ENCODE peak calls at places on chromosomes 16 and 17, in six cellular contexts. One of them, this sample, is unnamed.
A peak's percentile ranks its signal among the peaks of the same experiment; 100 is the strongest.

GRCh38 chr16:73002836-73003235 is 45.1 kb downstream of the ZFHX3 start:
- DNase-seq in pancreas: no peak
- DNase-seq in GM03348: no peak
- DNase-seq in ecto neural progenitor cell: no peak
- DNase-seq in nephron progenitor cell: no peak
- DNase-seq in memory B cell: no peak
- DNase-seq in this sample: no peak

GRCh38 chr17:83186751-83187421 is 107.5 kb downstream of the METRNL start:
- DNase-seq in ecto neural progenitor cell: peak; percentile 38
- DNase-seq in memory B cell: no peak
- DNase-seq in pancreas: peak; percentile 3
- DNase-seq in nephron progenitor cell: no peak
- DNase-seq in GM03348: no peak
- DNase-seq in this sample: no peak

GRCh38 chr17:71460943-71461342 is 659.9 kb upstream of the SOX9 start:
- DNase-seq in pancreas: peak; percentile 48
- DNase-seq in nephron progenitor cell: no peak
- DNase-seq in GM03348: peak; percentile 24
- DNase-seq in ecto neural progenitor cell: no peak
- DNase-seq in memory B cell: no peak
- DNase-seq in this sample: no peak

GRCh38 chr16:21159281-21159951 is 942 bp downstream of the LDAF1 start:
- DNase-seq in memory B cell: peak; percentile 51
- DNase-seq in GM03348: peak; percentile 47
- DNase-seq in ecto neural progenitor cell: peak; percentile 60
- DNase-seq in pancreas: peak; percentile 47
- DNase-seq in nephron progenitor cell: peak; percentile 55
- DNase-seq in this sample: peak; percentile 40

GRCh38 chr17:22512506-22512905 is 820.2 kb downstream of the KCNJ18 start:
- DNase-seq in nephron progenitor cell: no peak
- DNase-seq in GM03348: no peak
- DNase-seq in memory B cell: no peak
- DNase-seq in ecto neural progenitor cell: peak; percentile 23
- DNase-seq in pancreas: no peak
- DNase-seq in this sample: no peak

GRCh38 chr17:71379512-71379911 is 741.3 kb upstream of the SOX9 start:
- DNase-seq in ecto neural progenitor cell: no peak
- DNase-seq in pancreas: no peak
- DNase-seq in nephron progenitor cell: no peak
- DNase-seq in GM03348: no peak
- DNase-seq in memory B cell: no peak
- DNase-seq in this sample: no peak

GRCh38 chr17:68247445-68248198 is at the start of gene AMZ2:
- DNase-seq in pancreas: peak; percentile 97
- DNase-seq in ecto neural progenitor cell: peak; percentile 99
- DNase-seq in GM03348: peak; percentile 98
- DNase-seq in nephron progenitor cell: peak; percentile 96
- DNase-seq in memory B cell: peak; percentile 99
- DNase-seq in this sample: peak; percentile 99

GRCh38 chr17:72719582-72720493 is 372.6 kb downstream of the SLC39A11 start:
- DNase-seq in memory B cell: no peak
- DNase-seq in ecto neural progenitor cell: no peak
- DNase-seq in nephron progenitor cell: no peak
- DNase-seq in GM03348: no peak
- DNase-seq in pancreas: no peak
- DNase-seq in this sample: no peak

GRCh38 chr16:1309888-1310831 is 724 bp downstream of the UBE2I start:
- DNase-seq in memory B cell: peak; percentile 53
- DNase-seq in ecto neural progenitor cell: no peak
- DNase-seq in nephron progenitor cell: no peak
- DNase-seq in pancreas: no peak
- DNase-seq in GM03348: peak; percentile 85
- DNase-seq in this sample: peak; percentile 87

GRCh38 chr17:74454197-74455024 is 12.0 kb upstream of the CD300A start:
- DNase-seq in GM03348: no peak
- DNase-seq in pancreas: peak; percentile 43
- DNase-seq in nephron progenitor cell: peak; percentile 95
- DNase-seq in memory B cell: peak; percentile 52
- DNase-seq in ecto neural progenitor cell: peak; percentile 99
- DNase-seq in this sample: peak; percentile 93

GRCh38 chr16:58684001-58684353 is 593 bp downstream of the SLC38A7 start:
- DNase-seq in ecto neural progenitor cell: no peak
- DNase-seq in memory B cell: no peak
- DNase-seq in GM03348: peak; percentile 45
- DNase-seq in nephron progenitor cell: no peak
- DNase-seq in pancreas: no peak
- DNase-seq in this sample: no peak

GRCh38 chr16:86924537-86924936 is 346.2 kb downstream of the FOXL1 start:
- DNase-seq in pancreas: no peak
- DNase-seq in memory B cell: no peak
- DNase-seq in ecto neural progenitor cell: no peak
- DNase-seq in nephron progenitor cell: no peak
- DNase-seq in GM03348: peak; percentile 81
- DNase-seq in this sample: no peak

GRCh38 chr17:64230551-64231408 is 32.3 kb downstream of the TEX2 start:
- DNase-seq in nephron progenitor cell: no peak
- DNase-seq in ecto neural progenitor cell: no peak
- DNase-seq in GM03348: peak; percentile 85
- DNase-seq in memory B cell: no peak
- DNase-seq in pancreas: no peak
- DNase-seq in this sample: no peak

GRCh38 chr17:4920351-4921048 is 11.6 kb upstream of the GP1BA start:
- DNase-seq in memory B cell: no peak
- DNase-seq in pancreas: no peak
- DNase-seq in ecto neural progenitor cell: no peak
- DNase-seq in GM03348: no peak
- DNase-seq in nephron progenitor cell: no peak
- DNase-seq in this sample: no peak

GRCh38 chr17:78124081-78124835 is 4.3 kb downstream of the TMC6 start:
- DNase-seq in ecto neural progenitor cell: no peak
- DNase-seq in GM03348: no peak
- DNase-seq in nephron progenitor cell: no peak
- DNase-seq in pancreas: no peak
- DNase-seq in memory B cell: peak; percentile 71
- DNase-seq in this sample: no peak

GRCh38 chr17:45785373-45786193 is 1.5 kb downstream of the CRHR1 start:
- DNase-seq in nephron progenitor cell: no peak
- DNase-seq in GM03348: no peak
- DNase-seq in pancreas: no peak
- DNase-seq in memory B cell: no peak
- DNase-seq in ecto neural progenitor cell: peak; percentile 77
- DNase-seq in this sample: no peak

GRCh38 chr17:16882243-16882925 is 89.5 kb downstream of the TNFRSF13B start:
- DNase-seq in GM03348: no peak
- DNase-seq in nephron progenitor cell: no peak
- DNase-seq in ecto neural progenitor cell: no peak
- DNase-seq in memory B cell: no peak
- DNase-seq in pancreas: no peak
- DNase-seq in this sample: no peak

GRCh38 chr16:80936410-80936809 is 70.3 kb downstream of the CMC2 start:
- DNase-seq in memory B cell: no peak
- DNase-seq in nephron progenitor cell: no peak
- DNase-seq in pancreas: no peak
- DNase-seq in GM03348: peak; percentile 30
- DNase-seq in ecto neural progenitor cell: no peak
- DNase-seq in this sample: no peak

This sample was measured in ovary.